ENCODE peak calls at places on chromosome 16, in ten cellular contexts. Z is breast epithelium; F is GM04503; J is NCI-H460; E is ovary; X is ACHN; G is H7; T is NCI-H524; R is stimulated activated CD4-positive, alpha-beta T cell treated with anti-CD3 and anti-CD28 coated beads, Interleukin-4, amount 100 ng/mL, for 24 hours; A is AG10803. I is an unnamed sample.
A peak's percentile ranks its signal among the peaks of the same experiment; 100 is the strongest.

GRCh38 chr16:17339764-17340541 is 130.8 kb downstream of the XYLT1 start:
- DNase-seq in Z (peak; percentile 48), F (no peak), J (no peak), E (no peak), X (no peak), G (no peak), T (no peak), R (no peak), A (no peak), I (no peak)

GRCh38 chr16:81385031-81385756 is 59.4 kb upstream of the CMIP start:
- DNase-seq in Z (no peak), F (no peak), J (no peak), E (no peak), X (no peak), G (no peak), T (no peak), R (no peak), A (no peak), I (peak; percentile 35)

GRCh38 chr16:56547120-56547948 is 17.5 kb upstream of the MT4 start:
- DNase-seq in Z (peak; percentile 41), F (no peak), J (no peak), E (no peak), X (no peak), G (peak; percentile 65), T (peak; percentile 7), R (no peak), A (peak; percentile 66), I (peak; percentile 56)

GRCh38 chr16:12082207-12082606 is 105.7 kb downstream of the SNX29 start:
- DNase-seq in Z (no peak), F (no peak), J (no peak), E (peak; percentile 2), X (no peak), G (no peak), T (no peak), R (no peak), A (no peak), I (no peak)

GRCh38 chr16:78925071-78925714 is 675.3 kb downstream of the MAF start:
- DNase-seq in Z (no peak), F (no peak), J (no peak), E (no peak), X (peak; percentile 25), G (peak; percentile 70), T (peak; percentile 54), R (peak; percentile 41), A (no peak), I (no peak)

GRCh38 chr16:83539736-83540490 is 267.9 kb upstream of the HSBP1 start:
- DNase-seq in Z (no peak), F (no peak), J (no peak), E (no peak), X (no peak), G (no peak), T (no peak), R (no peak), A (no peak), I (no peak)

GRCh38 chr16:87835882-87836331 is 33.4 kb downstream of the SLC7A5 start:
- DNase-seq in Z (no peak), F (no peak), J (no peak), E (no peak), X (no peak), G (no peak), T (no peak), R (no peak), A (no peak), I (no peak)

GRCh38 chr16:71288570-71288889 is 672 bp downstream of the CMTR2 start:
- DNase-seq in Z (no peak), F (no peak), J (no peak), E (no peak), X (peak; percentile 24), G (no peak), T (no peak), R (no peak), A (no peak), I (peak; percentile 8)

GRCh38 chr16:63192969-63193368 is 1156.7 kb upstream of the CDH8 start:
- DNase-seq in Z (no peak), F (no peak), J (no peak), E (no peak), X (peak; percentile 7), G (no peak), T (no peak), R (no peak), A (no peak), I (no peak)

GRCh38 chr16:69012906-69013305 is 92.5 kb upstream of the HAS3 start:
- DNase-seq in Z (no peak), F (no peak), J (no peak), E (no peak), X (no peak), G (no peak), T (no peak), R (no peak), A (no peak), I (no peak)

GRCh38 chr16:85423631-85424030 is 189.5 kb upstream of the GSE1 start:
- DNase-seq in Z (no peak), F (no peak), J (no peak), E (peak; percentile 13), X (no peak), G (no peak), T (no peak), R (no peak), A (no peak), I (no peak)

GRCh38 chr16:24723663-24724062 is 5.8 kb upstream of the TNRC6A start:
- DNase-seq in Z (no peak), F (no peak), J (no peak), E (no peak), X (peak; percentile 23), G (no peak), T (no peak), R (no peak), A (no peak), I (no peak)

GRCh38 chr16:16169615-16170014 is 53.7 kb downstream of the ABCC6 start:
- DNase-seq in Z (no peak), F (no peak), J (no peak), E (no peak), X (no peak), G (no peak), T (no peak), R (no peak), A (no peak), I (no peak)

GRCh38 chr16:24156777-24157176 is 99.4 kb upstream of the CACNG3 start:
- DNase-seq in Z (no peak), F (no peak), J (no peak), E (no peak), X (no peak), G (no peak), T (no peak), R (no peak), A (no peak), I (no peak)

GRCh38 chr16:79089735-79090284 is 510.7 kb downstream of the MAF start:
- DNase-seq in Z (no peak), F (no peak), J (no peak), E (no peak), X (no peak), G (no peak), T (no peak), R (peak; percentile 74), A (no peak), I (no peak)

GRCh38 chr16:49639739-49640388 is 216.0 kb downstream of the ZNF423 start:
- DNase-seq in Z (no peak), F (no peak), J (no peak), E (peak; percentile 88), X (no peak), G (peak; percentile 84), T (no peak), R (no peak), A (no peak), I (peak; percentile 50)

GRCh38 chr16:73530529-73530928 is 482.6 kb upstream of the ZFHX3 start:
- DNase-seq in Z (no peak), F (no peak), J (no peak), E (no peak), X (no peak), G (no peak), T (no peak), R (no peak), A (no peak), I (no peak)

GRCh38 chr16:73483934-73484712 is 436.2 kb upstream of the ZFHX3 start:
- DNase-seq in Z (no peak), F (peak; percentile 3), J (no peak), E (no peak), X (no peak), G (no peak), T (peak; percentile 92), R (no peak), A (no peak), I (no peak)

GRCh38 chr16:2149630-2150417 is 1.4 kb downstream of the RAB26 start:
- DNase-seq in Z (no peak), F (no peak), J (no peak), E (no peak), X (peak; percentile 28), G (peak; percentile 80), T (peak; percentile 37), R (peak; percentile 34), A (no peak), I (no peak)

GRCh38 chr16:68901910-68902309 is 58.6 kb downstream of the TANGO6 start:
- DNase-seq in Z (no peak), F (peak; percentile 55), J (no peak), E (no peak), X (peak; percentile 34), G (no peak), T (peak; percentile 54), R (no peak), A (peak; percentile 86), I (peak; percentile 51)

GRCh38 chr16:74291176-74291575 is 5.4 kb upstream of the PSMD7 start:
- DNase-seq in Z (no peak), F (no peak), J (no peak), E (no peak), X (no peak), G (no peak), T (no peak), R (no peak), A (no peak), I (no peak)

GRCh38 chr16:73713301-73713700 is 583.3 kb upstream of the PSMD7 start:
- DNase-seq in Z (no peak), F (no peak), J (no peak), E (no peak), X (no peak), G (no peak), T (no peak), R (no peak), A (no peak), I (no peak)

GRCh38 chr16:57653936-57654335 is 14.2 kb upstream of the ADGRG3 start:
- DNase-seq in Z (no peak), F (no peak), J (no peak), E (no peak), X (no peak), G (peak; percentile 71), T (peak; percentile 62), R (no peak), A (no peak), I (no peak)

GRCh38 chr16:56983211-56983751 is 6.1 kb upstream of the NLRC5 start:
- DNase-seq in Z (no peak), F (no peak), J (no peak), E (no peak), X (no peak), G (peak; percentile 46), T (peak; percentile 62), R (no peak), A (no peak), I (no peak)

GRCh38 chr16:29779474-29779873 is 1.4 kb downstream of the ZG16 start:
- DNase-seq in Z (no peak), F (no peak), J (no peak), E (no peak), X (no peak), G (no peak), T (no peak), R (no peak), A (no peak), I (no peak)